ENCODE peak calls at places on chromosomes 1 and 21, in seven cellular contexts. U, X, I, B, V, Q and Z are unnamed samples.

GRCh38 chr1:176829261-176829976 is 335.1 kb downstream of the ASTN1 start:
- DNase-seq in U (no peak), X (no peak), I (no peak), B (peak; percentile 6), V (no peak), Q (no peak), Z (no peak)

GRCh38 chr1:12146343-12147112 is 20.3 kb upstream of the TNFRSF1B start:
- DNase-seq in U (no peak), X (no peak), I (no peak), B (no peak), V (no peak), Q (no peak), Z (no peak)

GRCh38 chr1:55959136-55959548 is 620.2 kb downstream of the PLPP3 start:
- DNase-seq in U (no peak), X (no peak), I (no peak), B (no peak), V (no peak), Q (no peak), Z (no peak)

GRCh38 chr1:205477759-205478247 is 22.0 kb upstream of the BLACAT1 start:
- DNase-seq in U (no peak), X (no peak), I (peak; percentile 33), B (peak; percentile 83), V (no peak), Q (peak; percentile 52), Z (no peak)

GRCh38 chr1:156797212-156797871 is 19.3 kb downstream of the SH2D2A start:
- DNase-seq in U (no peak), X (peak; percentile 38), I (peak; percentile 64), B (peak; percentile 51), V (peak; percentile 77), Q (peak; percentile 75), Z (peak; percentile 56)

GRCh38 chr1:245046310-245046709 is 108.5 kb upstream of the KIF26B start:
- DNase-seq in U (no peak), X (no peak), I (no peak), B (peak; percentile 68), V (no peak), Q (no peak), Z (no peak)

GRCh38 chr1:209375097-209375496 is 208.4 kb upstream of the CAMK1G start:
- DNase-seq in U (no peak), X (no peak), I (no peak), B (no peak), V (no peak), Q (no peak), Z (no peak)

GRCh38 chr1:209041936-209042335 is 541.6 kb upstream of the CAMK1G start:
- DNase-seq in U (no peak), X (no peak), I (no peak), B (no peak), V (no peak), Q (no peak), Z (no peak)

GRCh38 chr1:25748531-25749205 is 51.3 kb upstream of the SELENON start:
- DNase-seq in U (no peak), X (no peak), I (no peak), B (peak; percentile 26), V (no peak), Q (no peak), Z (no peak)

GRCh38 chr1:13828454-13829151 is 128.6 kb downstream of the PRDM2 start:
- DNase-seq in U (peak; percentile 56), X (no peak), I (no peak), B (peak; percentile 72), V (peak; percentile 64), Q (peak; percentile 19), Z (no peak)

GRCh38 chr1:217067642-217068041 is 344.4 kb upstream of the ESRRG start:
- DNase-seq in U (no peak), X (no peak), I (no peak), B (no peak), V (no peak), Q (no peak), Z (no peak)

GRCh38 chr1:7422081-7422480 is 349.0 kb upstream of the VAMP3 start:
- DNase-seq in U (peak; percentile 8), X (no peak), I (no peak), B (no peak), V (no peak), Q (no peak), Z (peak; percentile 2)

GRCh38 chr1:156510709-156511108 is 10.1 kb upstream of the MEF2D start:
- DNase-seq in U (peak; percentile 89), X (no peak), I (peak; percentile 85), B (peak; percentile 59), V (no peak), Q (no peak), Z (peak; percentile 94)

GRCh38 chr21:45989355-45990048 is 7.9 kb downstream of the COL6A1 start:
- DNase-seq in U (peak; percentile 43), X (no peak), I (no peak), B (no peak), V (no peak), Q (no peak), Z (no peak)

GRCh38 chr1:113940365-113941244 is 11.5 kb downstream of the HIPK1 start:
- DNase-seq in U (no peak), X (no peak), I (no peak), B (no peak), V (no peak), Q (no peak), Z (no peak)

GRCh38 chr1:241942738-241943137 is 14.8 kb upstream of the BECN2 start:
- DNase-seq in U (no peak), X (no peak), I (no peak), B (no peak), V (no peak), Q (no peak), Z (no peak)

GRCh38 chr1:181152892-181153633 is 64.6 kb downstream of the IER5 start:
- DNase-seq in U (peak; percentile 84), X (peak; percentile 69), I (peak; percentile 94), B (peak; percentile 89), V (peak; percentile 99), Q (no peak), Z (peak; percentile 91)

GRCh38 chr1:63795455-63795854 is 21.6 kb downstream of the ROR1 start:
- DNase-seq in U (no peak), X (no peak), I (no peak), B (no peak), V (no peak), Q (no peak), Z (no peak)

GRCh38 chr1:201761178-201761577 is 67.8 kb upstream of the IPO9 start:
- DNase-seq in U (no peak), X (no peak), I (no peak), B (no peak), V (no peak), Q (no peak), Z (no peak)

GRCh38 chr1:24151175-24151533 is 8.2 kb upstream of the IL22RA1 start:
- DNase-seq in U (no peak), X (no peak), I (no peak), B (peak; percentile 82), V (no peak), Q (no peak), Z (no peak)

GRCh38 chr1:169240449-169241242 is 127.0 kb downstream of the NME7 start:
- DNase-seq in U (no peak), X (no peak), I (peak; percentile 44), B (no peak), V (no peak), Q (no peak), Z (no peak)

GRCh38 chr1:186518395-186518794 is 57.5 kb upstream of the PDC start:
- DNase-seq in U (no peak), X (no peak), I (no peak), B (no peak), V (no peak), Q (no peak), Z (no peak)

GRCh38 chr1:230005040-230005439 is 62.0 kb upstream of the GALNT2 start:
- DNase-seq in U (no peak), X (no peak), I (no peak), B (no peak), V (no peak), Q (no peak), Z (no peak)

GRCh38 chr1:75548721-75549480 is 62.0 kb downstream of the SLC44A5 start:
- DNase-seq in U (no peak), X (no peak), I (no peak), B (no peak), V (no peak), Q (no peak), Z (no peak)

GRCh38 chr1:243343970-243344749 is 88.3 kb downstream of the SDCCAG8 start:
- DNase-seq in U (no peak), X (no peak), I (peak; percentile 40), B (no peak), V (peak; percentile 61), Q (peak; percentile 25), Z (no peak)

GRCh38 chr1:241749041-241749798 is 97.1 kb downstream of the WDR64 start:
- DNase-seq in U (no peak), X (no peak), I (no peak), B (no peak), V (no peak), Q (no peak), Z (no peak)

GRCh38 chr1:174152424-174152823 is 6.9 kb upstream of the RABGAP1L start:
- DNase-seq in U (no peak), X (no peak), I (no peak), B (no peak), V (no peak), Q (no peak), Z (no peak)

GRCh38 chr21:45539796-45540600 is 2.2 kb downstream of the SLC19A1 start:
- DNase-seq in U (peak; percentile 22), X (no peak), I (no peak), B (no peak), V (no peak), Q (no peak), Z (peak; percentile 20)

GRCh38 chr1:221089273-221089672 is 210.0 kb downstream of the HLX start:
- DNase-seq in U (no peak), X (no peak), I (peak; percentile 61), B (no peak), V (no peak), Q (peak; percentile 34), Z (no peak)

DNA sequence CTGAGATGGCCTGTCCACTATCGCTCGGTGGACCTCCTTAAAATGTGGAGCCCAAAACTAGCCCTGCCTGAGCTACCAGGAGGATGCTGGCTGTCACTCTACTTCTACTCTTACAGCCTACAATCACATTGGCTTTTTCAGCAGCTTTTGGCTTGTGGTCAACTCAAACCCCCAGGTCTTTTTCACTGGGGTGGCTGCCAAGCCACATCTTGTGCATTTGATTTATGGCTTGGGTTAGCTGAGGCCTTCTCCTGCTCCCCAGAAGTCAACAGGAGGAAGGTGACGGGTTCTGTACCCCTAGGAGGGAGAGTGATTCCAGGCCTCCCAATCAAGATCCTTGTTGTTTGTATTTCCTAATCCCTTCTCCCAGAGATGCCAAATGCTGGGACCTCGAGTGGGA is 124.3 kb downstream of the LACTBL1 start:
- DNase-seq in U (no peak), X (no peak), I (no peak), B (no peak), V (no peak), Q (no peak), Z (no peak)
- TF ChIP-seq POLR2A in U (no peak), X (no peak), I (no peak), B (no peak), V (no peak), Q (no peak), Z (no peak)

GRCh38 chr21:37877888-37878684 is 38.2 kb downstream of the KCNJ6 start:
- DNase-seq in U (no peak), X (no peak), I (no peak), B (no peak), V (no peak), Q (no peak), Z (no peak)
- H3K27ac ChIP-seq in U (no peak overlapping the region), X (no peak overlapping the region), I (no peak overlapping the region), B (no peak overlapping the region), V (no peak overlapping the region), Q (peak overlapping the region; percentile 76), Z (no peak overlapping the region)

GRCh38 chr1:228863776-228864175 is 128.5 kb downstream of the RHOU start:
- DNase-seq in U (no peak), X (no peak), I (no peak), B (no peak), V (no peak), Q (no peak), Z (no peak)
- H3K4me1 ChIP-seq in U (no peaks in the 10 kb centered on the region), X (peaks cover 4% of the 10 kb centered on the region), I (peaks cover 19% of the 10 kb centered on the region), B (peaks cover 45% of the 10 kb centered on the region), V (no peaks in the 10 kb centered on the region), Q (peaks cover 76% of the 10 kb centered on the region), Z (peaks cover 5% of the 10 kb centered on the region)

GRCh38 chr1:155082941-155083541 is 4.4 kb downstream of the EFNA3 start:
- DNase-seq in U (peak; percentile 37), X (no peak), I (no peak), B (no peak), V (no peak), Q (no peak), Z (no peak)
- TF ChIP-seq POLR2A in U (no peak), X (no peak), I (no peak), B (no peak), V (no peak), Q (no peak), Z (no peak)